ENCODE peak calls at places on chromosomes 13 and 19, in seven cellular contexts. P is GM23248, Z is neural progenitor cell, N is fibroblast of lung, L is neuronal stem cell, E is trophoblast cell, X is IMR-90. S is an unnamed sample.
A peak's percentile ranks its signal among the peaks of the same experiment; 100 is the strongest.

GRCh38 chr13:113472355-113473025 is 18.0 kb downstream of the DCUN1D2 start:
- DNase-seq in N (no peak), Z (no peak), L (no peak), X (no peak), P (no peak), E (no peak), S (no peak)

GRCh38 chr13:55815458-55816033 is 1325.2 kb upstream of the PRR20A start:
- DNase-seq in E (peak; percentile 1), X (no peak), N (no peak), L (no peak), P (no peak), Z (no peak), S (no peak)

GRCh38 chr13:90562388-90562787 is 785.1 kb upstream of the MIR17HG start:
- DNase-seq in Z (no peak), X (no peak), P (no peak), E (no peak), L (no peak), N (no peak), S (no peak)

GRCh38 chr13:34162545-34162936 is 344.6 kb downstream of the RFC3 start:
- DNase-seq in Z (no peak), P (peak; percentile 63), L (no peak), N (peak; percentile 36), X (peak; percentile 34), E (peak; percentile 64), S (no peak)

GRCh38 chr19:49119411-49120324 is at the start of gene PPFIA3:
- DNase-seq in Z (peak; percentile 93), L (peak; percentile 68), E (peak; percentile 79), N (peak; percentile 51), X (peak; percentile 54), P (peak; percentile 89), S (no peak)

GRCh38 chr19:4414800-4415251 is 12.4 kb downstream of the CHAF1A start:
- DNase-seq in L (no peak), Z (peak; percentile 81), N (peak; percentile 71), E (no peak), X (peak; percentile 61), P (peak; percentile 36), S (no peak)

GRCh38 chr13:34357435-34358232 is 539.7 kb downstream of the RFC3 start:
- DNase-seq in X (peak; percentile 79), Z (peak; percentile 3), L (no peak), E (no peak), N (peak; percentile 58), P (peak; percentile 95), S (peak; percentile 67)

GRCh38 chr13:54637377-54637776 is 1608.8 kb downstream of the OLFM4 start:
- DNase-seq in L (peak; percentile 36), P (no peak), X (no peak), N (peak; percentile 7), E (peak; percentile 90), Z (peak; percentile 56), S (no peak)

GRCh38 chr13:52833261-52833660 is 15.2 kb downstream of the PCDH8 start:
- DNase-seq in L (peak; percentile 63), X (no peak), Z (peak; percentile 88), N (no peak), E (no peak), P (no peak), S (no peak)

GRCh38 chr19:33501957-33502356 is 19.6 kb downstream of the PEPD start:
- DNase-seq in Z (no peak), E (no peak), P (no peak), X (no peak), N (no peak), L (no peak), S (no peak)

GRCh38 chr13:102309110-102309509 is 92.7 kb downstream of the FGF14 start:
- DNase-seq in L (no peak), X (no peak), N (no peak), P (no peak), E (no peak), Z (no peak), S (no peak)

GRCh38 chr13:74868044-74868443 is 613.9 kb downstream of the TBC1D4 start:
- DNase-seq in L (no peak), Z (no peak), P (peak; percentile 61), X (no peak), E (no peak), N (no peak), S (no peak)

GRCh38 chr19:18899624-18900560 is 3.9 kb upstream of the CERS1 start:
- DNase-seq in E (no peak), N (no peak), X (no peak), L (no peak), P (no peak), Z (no peak), S (no peak)

GRCh38 chr19:7480222-7480974 is 8.4 kb downstream of the PEX11G start:
- DNase-seq in X (no peak), P (no peak), E (no peak), N (no peak), L (no peak), Z (no peak), S (no peak)

GRCh38 chr13:86052141-86052540 is 252.9 kb upstream of the SLITRK6 start:
- DNase-seq in L (no peak), N (no peak), P (no peak), E (no peak), X (no peak), Z (no peak), S (no peak)

DNA sequence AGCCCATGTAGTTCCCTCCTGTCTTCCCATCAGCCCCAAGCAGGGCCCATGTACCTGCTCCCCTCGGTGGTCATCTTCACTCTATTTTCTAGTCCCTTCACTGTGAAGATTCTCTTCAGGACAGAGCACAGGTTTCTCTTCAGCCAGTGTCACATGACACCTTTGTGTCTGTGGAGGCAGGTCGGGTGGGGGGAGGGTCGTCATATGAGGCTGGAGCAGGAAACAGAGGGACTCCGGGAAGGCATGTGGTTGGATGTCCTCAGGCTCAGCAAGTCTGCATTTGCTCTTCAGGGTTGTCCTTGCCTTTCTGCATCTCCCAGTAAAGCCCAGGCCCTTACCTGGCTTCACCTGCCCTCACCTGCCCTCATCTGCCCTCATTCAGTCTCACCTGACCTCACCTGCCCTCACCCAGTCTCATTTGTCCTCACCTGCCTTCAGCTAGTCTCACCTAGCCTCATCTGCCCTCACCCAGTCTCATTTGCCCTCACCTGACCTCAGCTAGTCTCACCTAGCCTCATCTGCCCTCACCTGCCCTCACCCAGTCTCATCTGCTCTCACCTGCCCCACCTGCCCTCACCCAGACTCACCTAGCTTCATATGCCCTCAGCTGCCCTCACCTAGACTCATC is 120.3 kb downstream of the ZDHHC20 start:
- DNase-seq in Z (peak; percentile 38), N (no peak), E (peak; percentile 87), P (no peak), L (no peak), X (no peak), S (no peak)
- H3K4me2 ChIP-seq in Z (peak overlapping the region; percentile 11), N (no peak overlapping the region), E (no peak overlapping the region), P (no peak overlapping the region), L (no peak overlapping the region), X (no peak overlapping the region), S (no peak overlapping the region)

GRCh38 chr19:43525836-43526771 is 897 bp downstream of the ETHE1 start:
- DNase-seq in P (peak; percentile 64), N (no peak), L (no peak), X (peak; percentile 9), Z (peak; percentile 45), E (peak; percentile 46), S (no peak)
- H3K4me2 ChIP-seq in P (peak overlapping the region; percentile 94), N (peak overlapping the region; percentile 86), L (peak overlapping the region; percentile 97), X (peak overlapping the region; percentile 82), Z (peak overlapping the region; percentile 92), E (peak overlapping the region; percentile 84), S (peak overlapping the region; percentile 74)

GRCh38 chr19:17871878-17872250 is at the start of gene SLC5A5:
- DNase-seq in X (no peak), L (no peak), N (no peak), P (no peak), Z (peak; percentile 45), E (no peak), S (no peak)
- H3K4me2 ChIP-seq in X (no peak within 1 kb of the TSS), L (peak within 1 kb of the TSS; percentile 25), N (no peak within 1 kb of the TSS), P (no peak within 1 kb of the TSS), Z (no peak within 1 kb of the TSS), E (no peak within 1 kb of the TSS), S (no peak within 1 kb of the TSS)

DNA sequence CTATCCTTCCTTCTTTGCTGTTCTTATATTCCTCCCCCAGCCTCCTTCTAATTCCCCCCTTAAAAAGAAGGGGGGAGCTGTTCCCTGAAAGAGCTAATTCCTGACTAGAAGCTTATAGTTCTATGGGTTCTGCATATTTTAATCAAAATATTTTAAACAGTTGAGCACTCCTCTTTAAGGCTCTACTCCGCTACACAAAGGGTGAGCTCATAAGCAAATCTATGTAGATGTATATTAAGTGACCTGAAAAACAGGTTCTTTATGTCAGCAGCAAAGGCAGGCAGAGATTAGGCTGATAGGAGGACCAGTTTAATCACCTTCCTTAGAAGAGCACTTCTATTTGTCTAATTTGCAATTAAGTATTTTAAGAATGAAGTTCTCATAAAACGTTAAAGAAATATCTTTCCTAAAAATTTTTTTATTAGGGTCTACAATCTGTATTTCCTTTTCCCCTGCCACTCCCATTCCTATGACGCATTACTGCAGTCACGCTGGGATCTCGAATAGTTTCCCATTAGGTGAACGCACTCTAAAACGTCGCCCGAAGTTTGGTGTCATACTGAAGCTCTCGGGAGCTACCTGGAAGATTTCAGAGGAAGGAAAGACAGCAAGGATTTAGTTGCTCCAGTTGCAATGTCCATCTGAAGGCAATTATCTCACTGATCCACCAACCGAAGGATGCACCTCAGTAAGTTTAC is 5.1 kb downstream of the EFNB2 start:
- DNase-seq in L (no peak), P (no peak), X (no peak), E (peak; percentile 80), N (no peak), Z (peak; percentile 46), S (no peak)
- H3K4me2 ChIP-seq in L (peak overlapping the region; percentile 32), P (no peak overlapping the region), X (no peak overlapping the region), E (peak overlapping the region; percentile 64), N (peak overlapping the region; percentile 21), Z (peak overlapping the region; percentile 78), S (peak overlapping the region; percentile 86)

DNA sequence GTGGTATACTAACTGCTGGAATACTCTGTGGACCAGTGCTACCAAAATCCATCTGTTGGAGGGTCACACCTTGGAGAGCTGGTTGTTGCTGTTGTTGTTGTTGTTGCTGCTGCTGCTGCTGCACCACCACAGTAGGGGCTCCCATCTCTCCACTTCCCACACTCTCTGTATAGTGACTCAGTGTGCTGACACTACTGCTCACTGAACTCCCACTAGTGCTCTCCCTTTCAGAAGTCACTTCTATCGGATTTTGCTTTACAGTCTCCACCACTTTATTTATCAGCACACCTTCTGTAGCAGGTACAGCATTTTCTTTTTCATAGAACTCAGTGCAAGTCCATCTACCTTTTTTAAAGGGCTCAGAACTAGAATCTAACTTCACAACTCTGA is 1.7 kb downstream of the TSC22D1 start:
- DNase-seq in P (peak; percentile 51), Z (peak; percentile 15), N (no peak), X (peak; percentile 36), E (no peak), L (no peak), S (no peak)
- H3K4me2 ChIP-seq in P (peak overlapping the region; percentile 82), Z (peak overlapping the region; percentile 96), N (peak overlapping the region; percentile 72), X (peak overlapping the region; percentile 94), E (no peak overlapping the region), L (peak overlapping the region; percentile 93), S (peak overlapping the region; percentile 72)

DNA sequence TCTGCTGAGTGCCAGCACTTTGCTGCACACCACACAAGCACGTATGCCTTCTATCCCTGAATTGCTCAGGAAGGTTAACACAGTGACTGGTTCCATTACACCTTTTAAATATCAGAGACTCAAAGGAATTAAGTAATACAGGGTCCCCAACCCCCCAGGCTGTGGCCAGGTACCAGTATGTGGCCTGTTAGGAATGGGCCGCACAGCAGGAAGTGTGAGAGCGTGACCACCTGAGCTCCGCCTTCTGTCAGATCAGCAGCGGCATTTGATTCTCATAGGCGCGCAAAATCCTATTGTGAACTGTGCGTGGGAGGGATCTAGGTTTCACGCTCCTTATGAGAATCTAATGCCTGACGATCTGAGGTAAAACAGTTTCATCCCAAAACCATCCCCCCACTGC is 194.5 kb downstream of the FOXO1 start:
- DNase-seq in Z (no peak), N (no peak), E (no peak), L (no peak), X (no peak), P (no peak), S (no peak)
- H3K4me2 ChIP-seq in Z (no peak overlapping the region), N (no peak overlapping the region), E (no peak overlapping the region), L (no peak overlapping the region), X (no peak overlapping the region), P (no peak overlapping the region), S (no peak overlapping the region)

GRCh38 chr13:24625870-24626419 is 54.3 kb upstream of the ATP12A start:
- DNase-seq in X (no peak), P (peak; percentile 22), Z (no peak), N (no peak), E (no peak), L (no peak), S (no peak)
- H3K4me2 ChIP-seq in X (no peak overlapping the region), P (no peak overlapping the region), Z (no peak overlapping the region), N (no peak overlapping the region), E (no peak overlapping the region), L (no peak overlapping the region), S (no peak overlapping the region)